ENCODE peak calls at places on chromosomes 2 and 18, in nine cellular contexts. Y, X, K, E, R, G, I, F and Q are unnamed samples.

GRCh38 chr18:10559566-10560456 is 34.0 kb downstream of the NAPG start:
- DNase-seq in Y (peak), E (peak), F (peak), R (no peak), G (no peak), I (no peak), K (no peak), X (no peak), Q (no peak)

GRCh38 chr2:168732506-168732905 is 69.9 kb upstream of the NOSTRIN start:
- DNase-seq in E (no peak), I (no peak), Y (no peak), X (no peak), K (no peak), F (no peak), R (no peak), G (no peak), Q (no peak)

GRCh38 chr2:235950473-235950809 is 217.7 kb downstream of the GBX2 start:
- DNase-seq in K (peak), F (no peak), E (peak), Y (no peak), I (no peak), R (no peak), G (no peak), X (no peak), Q (no peak)

GRCh38 chr2:157258520-157259326 is 1.2 kb downstream of the GALNT5 start:
- DNase-seq in G (no peak), Y (no peak), X (peak), F (no peak), E (no peak), I (no peak), K (no peak), R (no peak), Q (peak)

GRCh38 chr18:27712066-27712465 is 464.9 kb downstream of the CDH2 start:
- DNase-seq in K (no peak), R (no peak), F (no peak), E (peak), G (no peak), I (no peak), Y (no peak), X (no peak), Q (no peak)

GRCh38 chr18:76588591-76589303 is 93.7 kb upstream of the ZNF516 start:
- DNase-seq in I (no peak), K (peak), G (no peak), X (no peak), Y (no peak), R (no peak), E (no peak), F (no peak), Q (no peak)

GRCh38 chr2:239960929-239961661 is 64.0 kb downstream of the NDUFA10 start:
- DNase-seq in X (no peak), Y (no peak), K (no peak), R (no peak), I (no peak), F (no peak), E (no peak), G (no peak), Q (no peak)

GRCh38 chr2:129827251-129827894 is 152.1 kb upstream of the RAB6C start:
- DNase-seq in X (no peak), G (no peak), R (no peak), F (no peak), Y (no peak), I (no peak), E (peak), K (no peak), Q (no peak)

GRCh38 chr2:45024600-45025291 is 15.5 kb upstream of the SIX2 start:
- DNase-seq in F (peak), K (peak), I (no peak), G (no peak), R (no peak), E (peak), X (no peak), Y (no peak), Q (peak)

GRCh38 chr18:70127307-70127828 is 78.1 kb downstream of the RTTN start:
- DNase-seq in K (no peak), I (no peak), E (peak), Y (no peak), R (no peak), F (no peak), X (no peak), G (no peak), Q (no peak)

GRCh38 chr2:30894498-30895119 is 87.4 kb upstream of the CAPN13 start:
- DNase-seq in G (no peak), I (no peak), R (no peak), Y (no peak), E (no peak), F (no peak), K (no peak), X (no peak), Q (no peak)

GRCh38 chr18:11268691-11269686 is 119.6 kb upstream of the PIEZO2 start:
- DNase-seq in K (peak), E (no peak), X (no peak), F (no peak), R (no peak), I (no peak), G (no peak), Y (no peak), Q (no peak)

GRCh38 chr18:23380001-23380550 is 73.0 kb upstream of the RIOK3 start:
- DNase-seq in Y (no peak), I (no peak), E (peak), K (peak), R (no peak), X (no peak), F (peak), G (no peak), Q (peak)

GRCh38 chr2:179550214-179550613 is 285.6 kb upstream of the SESTD1 start:
- DNase-seq in I (no peak), X (no peak), Y (no peak), F (no peak), K (no peak), R (no peak), G (no peak), E (peak), Q (no peak)

GRCh38 chr2:162256621-162257020 is 13.4 kb upstream of the FAP start:
- DNase-seq in F (no peak), X (no peak), E (no peak), Y (no peak), G (no peak), K (peak), R (no peak), I (no peak), Q (no peak)

GRCh38 chr18:55097406-55098170 is 138.3 kb upstream of the CCDC68 start:
- DNase-seq in E (peak), I (no peak), G (no peak), F (no peak), K (peak), R (no peak), Y (no peak), X (no peak), Q (no peak)

GRCh38 chr2:14524803-14525080 is 107.8 kb upstream of the LRATD1 start:
- DNase-seq in I (no peak), E (no peak), R (no peak), Y (no peak), K (no peak), X (no peak), F (no peak), G (no peak), Q (no peak)

GRCh38 chr2:216792222-216793001 is 67.5 kb downstream of the TNP1 start:
- DNase-seq in Y (no peak), F (no peak), R (no peak), I (no peak), X (no peak), K (peak), E (peak), G (peak), Q (no peak)

GRCh38 chr2:72887032-72887835 is at the start of gene SPR:
- DNase-seq in G (peak), K (peak), I (peak), Y (peak), R (peak), X (peak), E (no peak), F (peak), Q (peak)

GRCh38 chr2:110126086-110126773 is 10.6 kb upstream of the MALL start:
- DNase-seq in I (no peak), Y (no peak), E (no peak), G (no peak), F (no peak), X (no peak), K (peak), R (no peak), Q (no peak)

GRCh38 chr2:59237311-59237710 is 996.2 kb upstream of the FANCL start:
- DNase-seq in I (no peak), F (no peak), R (no peak), Y (no peak), E (no peak), X (no peak), K (no peak), G (no peak), Q (no peak)

GRCh38 chr2:19409001-19409400 is 50.6 kb upstream of the OSR1 start:
- DNase-seq in K (peak), F (no peak), R (no peak), G (no peak), E (no peak), Y (no peak), X (no peak), I (no peak), Q (no peak)

GRCh38 chr18:55381277-55381676 is 206.7 kb downstream of the TCF4 start:
- DNase-seq in R (no peak), E (no peak), K (peak), X (no peak), G (no peak), Y (no peak), F (no peak), I (no peak), Q (no peak)

GRCh38 chr18:27605107-27605834 is 420.2 kb upstream of the CHST9 start:
- DNase-seq in F (peak), X (no peak), K (peak), I (no peak), E (peak), Y (peak), R (no peak), G (peak), Q (peak)

GRCh38 chr2:196459539-196459938 is 180.0 kb upstream of the CCDC150 start:
- DNase-seq in I (no peak), K (peak), R (no peak), E (peak), F (peak), G (no peak), X (no peak), Y (no peak), Q (peak)

GRCh38 chr2:10619643-10620042 is 70.1 kb downstream of the NOL10 start:
- DNase-seq in G (no peak), E (no peak), X (no peak), R (no peak), Y (no peak), I (no peak), K (no peak), F (no peak), Q (no peak)

GRCh38 chr2:66872056-66872821 is 437.3 kb downstream of the MEIS1 start:
- DNase-seq in I (no peak), G (no peak), E (no peak), F (no peak), R (no peak), X (no peak), K (peak), Y (no peak), Q (peak)

GRCh38 chr2:240972636-240973521 is 25.5 kb upstream of the SNED1 start:
- DNase-seq in R (no peak), F (no peak), I (no peak), K (peak), X (peak), Y (no peak), G (no peak), E (no peak), Q (peak)

GRCh38 chr18:12255626-12256026 is 1.5 kb downstream of the CIDEA start:
- DNase-seq in E (peak), R (no peak), K (no peak), Y (no peak), X (no peak), I (no peak), G (no peak), F (no peak), Q (no peak)